ENCODE peak calls at places on chromosomes 16 and 17, in seven cellular contexts. R is PC-9, Q is colonic mucosa, F is heart right ventricle, K is fibroblast of mammary gland, P is cardiac fibroblast, V is mammary epithelial cell. N is an unnamed sample.

GRCh38 chr17:39141294-39141693 is 10.1 kb downstream of the PLXDC1 start:
- DNase-seq in R (no peak), V (no peak), K (no peak), Q (no peak), F (no peak), P (no peak), N (no peak)

GRCh38 chr17:29124135-29124930 is 55.9 kb downstream of the MYO18A start:
- DNase-seq in V (peak), Q (peak), F (no peak), P (peak), R (peak), K (peak), N (no peak)

GRCh38 chr16:84677017-84677803 is 22.6 kb upstream of the USP10 start:
- DNase-seq in Q (no peak), R (no peak), V (no peak), K (no peak), P (no peak), F (no peak), N (no peak)

GRCh38 chr16:22326771-22327445 is 29.7 kb downstream of the POLR3E start:
- DNase-seq in R (no peak), K (no peak), P (no peak), V (no peak), Q (no peak), F (no peak), N (no peak)

GRCh38 chr16:54817940-54818574 is 112.6 kb upstream of the IRX5 start:
- DNase-seq in V (no peak), K (no peak), Q (no peak), F (no peak), P (no peak), R (no peak), N (no peak)

GRCh38 chr17:57860414-57860999 is 10.7 kb upstream of the MRPS23 start:
- DNase-seq in V (no peak), F (no peak), R (no peak), Q (no peak), K (no peak), P (no peak), N (no peak)

GRCh38 chr17:32567086-32567485 is 80.3 kb downstream of the CDK5R1 start:
- DNase-seq in V (peak), Q (no peak), P (no peak), R (no peak), K (no peak), F (no peak), N (no peak)

GRCh38 chr16:5432166-5432565 is 334.6 kb upstream of the EEF2KMT start:
- DNase-seq in P (no peak), K (no peak), R (no peak), V (no peak), F (no peak), Q (no peak), N (no peak)

GRCh38 chr16:3856367-3857141 is 24.0 kb downstream of the CREBBP start:
- DNase-seq in F (no peak), Q (no peak), V (no peak), K (no peak), R (no peak), P (no peak), N (no peak)

DNA sequence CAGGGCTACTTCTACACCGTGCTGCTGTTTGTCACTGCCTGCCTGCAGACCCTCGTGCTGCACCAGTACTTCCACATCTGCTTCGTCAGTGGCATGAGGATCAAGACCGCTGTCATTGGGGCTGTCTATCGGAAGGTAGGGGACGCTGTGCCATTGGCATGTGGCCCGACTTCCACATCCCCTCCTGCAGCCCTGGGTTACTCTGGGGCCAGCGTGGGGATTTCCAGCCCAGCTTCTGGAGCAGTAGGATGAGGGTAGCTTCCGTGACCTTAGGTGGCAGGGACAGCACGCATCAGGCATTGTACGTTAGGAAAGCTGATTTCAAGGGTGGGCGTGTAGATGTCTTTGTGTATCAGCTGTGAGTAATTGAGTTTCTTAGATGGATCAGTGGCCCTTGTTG is 96.5 kb downstream of the ABCC1 start:
- DNase-seq in V (no peak), K (no peak), Q (no peak), P (no peak), R (no peak), F (no peak), N (no peak)
- TF ChIP-seq CTCF in V (no peak), K (peak), Q (no peak), P (no peak), R (no peak), F (peak), N (no peak)

GRCh38 chr17:42618442-42619150 is 9.1 kb downstream of the TUBG1 start:
- DNase-seq in R (peak), P (peak), V (peak), F (peak), Q (peak), K (peak), N (no peak)
- TF ChIP-seq CTCF in R (peak), P (no peak), V (peak), F (peak), Q (peak), K (no peak), N (no peak)

DNA sequence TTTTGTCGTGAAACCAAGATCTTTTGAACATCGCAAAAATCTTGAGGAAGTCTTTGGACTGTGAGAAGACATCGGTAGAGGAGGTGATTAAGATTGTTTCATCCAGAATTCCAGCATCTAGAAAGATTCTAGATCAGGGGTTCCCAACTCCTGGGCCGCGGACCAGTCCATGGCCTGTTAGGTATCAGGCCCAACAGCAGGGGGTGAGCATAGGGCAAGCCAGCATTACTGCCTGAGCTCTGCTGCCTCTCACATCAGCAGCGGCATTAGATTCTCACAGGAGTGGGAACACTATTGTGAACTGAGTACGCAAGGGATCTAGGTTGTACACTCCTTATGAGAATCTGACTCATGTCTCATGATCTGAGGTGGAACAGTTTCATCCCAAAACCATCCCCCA is 600.6 kb upstream of the CDH11 start:
- DNase-seq in F (no peak), Q (no peak), P (no peak), V (no peak), K (no peak), R (no peak), N (no peak)
- TF ChIP-seq CTCF in F (no peak), Q (no peak), P (no peak), V (peak), K (no peak), R (no peak), N (no peak)

GRCh38 chr17:17525956-17526355 is 29.8 kb upstream of the RASD1 start:
- DNase-seq in P (no peak), R (no peak), Q (peak), F (no peak), K (no peak), V (no peak), N (no peak)

GRCh38 chr17:17528101-17528500 is 31.9 kb upstream of the RASD1 start:
- DNase-seq in K (no peak), F (no peak), Q (no peak), V (no peak), P (no peak), R (no peak), N (no peak)

GRCh38 chr17:17526369-17526768 is 30.2 kb upstream of the RASD1 start:
- DNase-seq in V (no peak), Q (no peak), K (no peak), R (no peak), P (no peak), F (peak), N (no peak)

GRCh38 chr17:17528696-17529652 is 32.8 kb upstream of the RASD1 start:
- DNase-seq in R (no peak), K (no peak), Q (no peak), V (no peak), F (peak), P (no peak), N (no peak)

DNA sequence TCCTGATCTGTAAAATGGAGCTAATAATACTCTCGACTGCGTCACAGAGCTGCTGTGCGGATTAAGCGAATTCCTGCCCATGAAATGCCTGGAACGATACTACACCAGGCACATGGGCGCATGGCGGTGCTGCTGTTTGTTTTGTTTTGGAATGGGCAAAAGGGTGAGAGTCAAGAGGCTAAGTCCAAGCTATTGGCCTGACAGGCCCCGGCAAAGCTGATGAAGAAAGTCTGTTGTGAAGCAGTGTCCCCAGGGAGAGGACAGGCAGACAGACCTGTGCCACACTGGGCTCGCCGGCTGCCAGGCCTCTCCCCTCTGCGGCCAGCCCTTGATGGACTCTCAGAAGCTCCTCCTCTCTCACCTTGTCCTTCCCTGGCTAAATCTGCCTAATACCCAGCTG is 31.3 kb upstream of the RASD1 start:
- DNase-seq in R (no peak), Q (no peak), K (no peak), F (no peak), V (no peak), P (no peak), N (no peak)
- TF ChIP-seq CTCF in R (no peak), Q (no peak), K (no peak), F (no peak), V (no peak), P (no peak), N (no peak)

DNA sequence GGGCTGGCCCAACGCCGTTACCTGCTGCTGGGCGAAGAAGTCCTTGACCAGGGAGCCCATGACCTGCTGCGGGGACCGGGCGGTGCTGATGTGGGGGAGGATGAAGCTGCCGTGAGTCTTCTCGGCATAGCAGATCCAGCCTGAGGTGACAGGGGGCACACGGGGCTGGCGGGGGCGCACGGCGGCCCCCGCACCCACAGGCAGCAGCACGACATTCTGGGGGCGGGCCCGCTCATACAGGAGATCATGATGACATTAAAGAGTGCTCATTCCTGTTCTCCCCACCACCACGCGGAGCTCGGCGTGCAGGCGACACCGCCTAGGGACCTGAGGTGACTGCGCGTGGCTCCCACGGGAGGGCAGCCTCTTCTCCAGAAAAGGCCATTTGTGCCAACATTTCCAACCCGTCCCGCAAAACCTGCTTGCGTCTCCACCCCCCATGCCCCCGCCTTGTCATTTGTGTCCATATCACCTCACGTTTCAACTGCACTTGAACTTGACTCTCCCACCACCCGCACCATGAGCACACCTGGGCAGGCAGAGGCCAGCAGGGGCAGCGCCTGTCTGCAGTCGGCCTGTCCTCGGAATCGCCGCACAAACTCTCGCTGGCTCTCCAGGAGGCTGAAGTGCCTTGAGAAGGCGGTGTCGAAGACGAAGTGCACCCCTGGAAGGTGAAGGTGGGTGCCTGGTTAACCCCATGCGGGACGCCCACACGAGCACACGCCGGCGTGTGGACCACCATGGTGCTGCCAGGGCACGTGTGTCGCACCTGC is 6.4 kb downstream of the CIAO3 start:
- DNase-seq in V (no peak), P (no peak), R (no peak), Q (no peak), K (no peak), F (peak), N (no peak)
- TF ChIP-seq CTCF in V (no peak), P (no peak), R (no peak), Q (no peak), K (no peak), F (no peak), N (no peak)

DNA sequence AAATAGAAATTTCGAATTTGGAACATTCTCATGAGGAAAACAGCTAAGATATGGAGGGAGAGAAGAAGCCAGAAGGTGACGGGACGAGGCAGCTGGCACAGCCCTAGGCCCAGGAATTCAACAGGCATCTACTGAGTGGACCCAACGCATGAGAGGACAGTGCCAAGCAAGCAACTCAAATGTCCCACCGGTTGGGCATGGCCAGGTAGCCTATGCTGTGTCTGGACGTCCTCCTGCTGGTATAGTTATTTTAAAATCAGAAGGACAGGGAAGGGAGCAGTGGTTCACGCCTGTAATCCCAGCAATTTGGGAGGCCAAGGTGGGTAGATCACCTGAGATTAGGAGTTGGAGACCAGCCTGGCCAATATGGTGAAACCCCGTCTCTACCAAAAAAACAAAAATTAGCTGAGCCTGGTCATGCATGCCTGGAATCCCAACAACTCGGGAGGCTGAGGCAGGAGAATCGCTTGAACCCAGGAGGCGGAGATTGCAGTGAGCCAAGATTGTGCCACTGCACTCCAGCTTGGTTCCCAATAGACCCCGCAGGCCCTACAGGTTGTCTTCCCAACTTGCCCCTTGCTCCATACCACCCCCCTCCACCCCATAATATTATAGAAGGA is 2.0 kb downstream of the GH1 start:
- DNase-seq in P (no peak), Q (no peak), F (no peak), K (no peak), R (no peak), V (no peak), N (no peak)
- TF ChIP-seq CTCF in P (no peak), Q (no peak), F (no peak), K (no peak), R (no peak), V (no peak), N (no peak)

GRCh38 chr17:74814453-74814852 is 38.3 kb upstream of the NAT9 start:
- DNase-seq in F (no peak), K (no peak), Q (no peak), R (no peak), V (no peak), P (no peak), N (no peak)

GRCh38 chr17:74813793-74814192 is 37.6 kb upstream of the NAT9 start:
- DNase-seq in R (no peak), F (no peak), V (no peak), P (no peak), K (no peak), Q (no peak), N (no peak)

GRCh38 chr17:74816883-74817620 is 40.9 kb upstream of the NAT9 start:
- DNase-seq in V (no peak), R (no peak), P (no peak), Q (no peak), K (no peak), F (no peak), N (no peak)

GRCh38 chr17:74815067-74815466 is 38.9 kb upstream of the NAT9 start:
- DNase-seq in R (no peak), K (no peak), F (no peak), Q (no peak), P (no peak), V (no peak), N (no peak)

GRCh38 chr17:74815671-74816370 is 39.7 kb upstream of the NAT9 start:
- DNase-seq in K (no peak), R (no peak), V (no peak), P (no peak), Q (no peak), F (no peak), N (no peak)
- TF ChIP-seq CTCF in K (peak), R (no peak), V (no peak), P (no peak), Q (no peak), F (no peak), N (no peak)

DNA sequence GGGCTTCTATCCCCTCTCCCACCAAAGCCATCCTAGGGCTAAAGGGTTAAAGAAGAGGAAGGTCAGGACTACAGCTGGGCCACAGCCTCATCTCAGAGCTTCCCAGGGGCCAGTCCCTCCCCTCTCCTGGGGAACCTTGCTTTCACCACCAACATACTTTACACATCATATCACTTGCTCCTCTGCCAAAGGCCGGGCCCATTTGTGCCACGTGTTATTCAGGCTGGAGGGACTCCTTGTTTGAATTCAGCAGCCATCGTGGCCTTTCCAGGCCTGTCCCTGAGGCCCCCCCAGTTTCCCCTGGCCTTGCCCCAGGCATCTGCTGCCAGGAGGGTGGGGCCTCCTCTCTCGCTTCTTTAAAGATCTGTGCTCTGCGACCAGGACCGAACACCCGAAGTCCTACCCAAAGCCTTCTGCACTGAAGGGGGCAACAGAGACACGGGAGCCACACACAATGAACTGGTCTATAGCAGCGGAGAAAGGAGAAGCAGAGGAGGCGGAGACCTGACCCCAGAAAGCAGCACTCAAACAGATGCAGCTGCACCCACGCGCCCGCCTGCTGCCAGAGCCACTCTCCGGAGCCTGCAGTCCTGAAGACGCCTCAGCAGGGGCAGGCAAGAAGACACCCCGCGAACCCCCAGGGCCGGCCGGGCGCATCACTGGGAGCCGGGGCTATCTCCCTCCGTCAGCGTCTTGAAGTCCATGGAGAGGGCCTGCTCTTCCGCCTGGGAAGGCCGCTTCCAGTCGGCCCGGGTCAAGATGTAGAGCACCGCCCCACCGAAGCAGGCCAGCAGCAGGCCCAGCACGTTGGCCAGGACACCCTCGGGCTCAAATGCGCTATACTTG is 12.1 kb downstream of the CYB561 start:
- DNase-seq in P (peak), V (peak), Q (peak), F (peak), R (peak), K (peak), N (no peak)
- TF ChIP-seq CTCF in P (no peak), V (no peak), Q (no peak), F (peak), R (no peak), K (peak), N (no peak)

DNA sequence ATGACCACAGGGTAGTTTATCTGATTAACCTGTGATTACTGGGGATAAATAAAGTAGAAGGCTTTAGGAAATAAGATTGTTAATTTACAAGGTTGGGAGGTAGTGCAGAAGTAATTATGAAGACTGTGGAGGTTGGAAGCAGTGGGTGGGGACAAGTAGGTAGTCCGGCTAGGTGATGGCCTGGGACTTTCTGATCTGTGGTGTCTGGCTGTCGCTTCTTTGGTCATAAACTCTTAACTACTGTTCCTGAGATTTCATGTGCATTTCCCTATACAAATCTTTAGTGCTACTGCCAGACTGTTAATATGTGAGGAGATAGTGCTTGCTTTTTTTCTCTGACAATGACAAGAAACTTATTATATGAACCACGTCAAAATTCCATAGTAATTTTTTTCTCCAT is 19.5 kb upstream of the HNF1B start:
- DNase-seq in P (no peak), K (no peak), F (no peak), R (no peak), V (no peak), Q (no peak), N (no peak)
- TF ChIP-seq CTCF in P (no peak), K (no peak), F (no peak), R (no peak), V (no peak), Q (no peak), N (no peak)

GRCh38 chr17:12831839-12832238 is 42.5 kb downstream of the ARHGAP44 start:
- DNase-seq in V (no peak), P (no peak), Q (no peak), F (no peak), R (no peak), K (no peak), N (no peak)
- TF ChIP-seq CTCF in V (no peak), P (no peak), Q (no peak), F (no peak), R (no peak), K (no peak), N (no peak)

N was measured in mesothelial cell of epicardium.